ENCODE peak calls at places on chromosomes 2 and 18, in four cellular contexts. One of them, this sample, is unnamed.

GRCh38 chr2:66814916-66815315 is 380.0 kb downstream of the MEIS1 start:
- DNase-seq in osteocyte: no peak
- DNase-seq in neural progenitor cell: no peak
- DNase-seq in OCI-M1: no peak
- DNase-seq in this sample: no peak

GRCh38 chr2:13052547-13052946 is 335.8 kb downstream of the TRIB2 start:
- DNase-seq in OCI-M1: peak
- DNase-seq in neural progenitor cell: no peak
- DNase-seq in osteocyte: no peak
- DNase-seq in this sample: no peak

GRCh38 chr2:41543726-41544125 is 504.1 kb upstream of the PKDCC start:
- DNase-seq in OCI-M1: no peak
- DNase-seq in neural progenitor cell: no peak
- DNase-seq in osteocyte: no peak
- DNase-seq in this sample: no peak

GRCh38 chr2:166494140-166494544 is at the start of gene SCN7A:
- DNase-seq in osteocyte: no peak
- DNase-seq in OCI-M1: peak
- DNase-seq in neural progenitor cell: peak
- DNase-seq in this sample: peak

GRCh38 chr2:36069083-36069482 is 286.5 kb upstream of the CRIM1 start:
- DNase-seq in neural progenitor cell: no peak
- DNase-seq in osteocyte: no peak
- DNase-seq in OCI-M1: no peak
- DNase-seq in this sample: no peak

GRCh38 chr2:218320704-218321336 is 28.5 kb upstream of the TMBIM1 start:
- DNase-seq in OCI-M1: no peak
- DNase-seq in osteocyte: no peak
- DNase-seq in neural progenitor cell: no peak
- DNase-seq in this sample: no peak

GRCh38 chr2:8086796-8087479 is 594.9 kb upstream of the ID2 start:
- DNase-seq in OCI-M1: no peak
- DNase-seq in osteocyte: no peak
- DNase-seq in neural progenitor cell: no peak
- DNase-seq in this sample: no peak

GRCh38 chr2:128008089-128008672 is 19.7 kb downstream of the SAP130 start:
- DNase-seq in neural progenitor cell: no peak
- DNase-seq in OCI-M1: peak
- DNase-seq in osteocyte: no peak
- DNase-seq in this sample: no peak

GRCh38 chr18:50091495-50092249 is 103.3 kb downstream of the MYO5B start:
- DNase-seq in OCI-M1: no peak
- DNase-seq in osteocyte: no peak
- DNase-seq in neural progenitor cell: no peak
- DNase-seq in this sample: no peak

GRCh38 chr2:163664610-163665009 is 71.2 kb downstream of the FIGN start:
- DNase-seq in neural progenitor cell: no peak
- DNase-seq in osteocyte: no peak
- DNase-seq in OCI-M1: no peak
- DNase-seq in this sample: no peak

GRCh38 chr18:36665952-36666351 is 162.8 kb downstream of the TPGS2 start:
- DNase-seq in OCI-M1: no peak
- DNase-seq in neural progenitor cell: no peak
- DNase-seq in osteocyte: no peak
- DNase-seq in this sample: no peak

GRCh38 chr2:45257820-45258219 is 248.6 kb upstream of the SIX2 start:
- DNase-seq in osteocyte: no peak
- DNase-seq in OCI-M1: no peak
- DNase-seq in neural progenitor cell: peak
- DNase-seq in this sample: no peak

GRCh38 chr2:17644997-17645715 is 104.7 kb downstream of the VSNL1 start:
- DNase-seq in neural progenitor cell: no peak
- DNase-seq in OCI-M1: no peak
- DNase-seq in osteocyte: peak
- DNase-seq in this sample: no peak

GRCh38 chr2:119407430-119408220 is 24.0 kb upstream of the TMEM37 start:
- DNase-seq in osteocyte: no peak
- DNase-seq in OCI-M1: peak
- DNase-seq in neural progenitor cell: peak
- DNase-seq in this sample: peak

GRCh38 chr2:179440642-179441251 is 176.1 kb upstream of the SESTD1 start:
- DNase-seq in neural progenitor cell: peak
- DNase-seq in osteocyte: no peak
- DNase-seq in OCI-M1: peak
- DNase-seq in this sample: no peak

GRCh38 chr2:72143441-72144356 is 4.0 kb downstream of the CYP26B1 start:
- DNase-seq in osteocyte: peak
- DNase-seq in neural progenitor cell: peak
- DNase-seq in OCI-M1: no peak
- DNase-seq in this sample: peak

GRCh38 chr2:220240640-220241039 is 613.2 kb downstream of the SLC4A3 start:
- DNase-seq in neural progenitor cell: no peak
- DNase-seq in osteocyte: no peak
- DNase-seq in OCI-M1: no peak
- DNase-seq in this sample: no peak

GRCh38 chr18:3554811-3555427 is 104.9 kb downstream of the TGIF1 start:
- DNase-seq in OCI-M1: no peak
- DNase-seq in neural progenitor cell: no peak
- DNase-seq in osteocyte: no peak
- DNase-seq in this sample: no peak

GRCh38 chr2:23452853-23453420 is 68.0 kb downstream of the KLHL29 start:
- DNase-seq in OCI-M1: peak
- DNase-seq in neural progenitor cell: no peak
- DNase-seq in osteocyte: peak
- DNase-seq in this sample: no peak

GRCh38 chr18:59549797-59550516 is 147.3 kb downstream of the CCBE1 start:
- DNase-seq in osteocyte: no peak
- DNase-seq in neural progenitor cell: no peak
- DNase-seq in OCI-M1: no peak
- DNase-seq in this sample: no peak